ENCODE peak calls at places on chromosomes 3 and 15, in ten cellular contexts. One of them, this sample, is unnamed.

GRCh38 chr3:27349832-27350231 is 19.4 kb downstream of the NEK10 start:
- DNase-seq in left colon: no peak
- DNase-seq in skeletal muscle cell: no peak
- DNase-seq in NCI-H2171 treated with DMSO at 0.1 percent for 48 hours: no peak
- DNase-seq in HL-60: no peak
- DNase-seq in NCI-H1105 treated with DMSO at 0.1 percent for 48 hours: peak; percentile 50
- DNase-seq in NCI-H524: no peak
- DNase-seq in HFF-Myc: no peak
- DNase-seq in progenitor cell of endocrine pancreas: no peak
- DNase-seq in activated naive CD8-positive, alpha-beta T cell treated with anti-CD3 and anti-CD28 coated beads, Interleukin-2, amount 50 U/mL, for 24 hours: no peak
- DNase-seq in this sample: peak; percentile 69

GRCh38 chr3:176286456-176287115 is 910.7 kb downstream of the TBL1XR1 start:
- DNase-seq in left colon: no peak
- DNase-seq in skeletal muscle cell: no peak
- DNase-seq in NCI-H2171 treated with DMSO at 0.1 percent for 48 hours: no peak
- DNase-seq in HL-60: no peak
- DNase-seq in NCI-H1105 treated with DMSO at 0.1 percent for 48 hours: no peak
- DNase-seq in NCI-H524: no peak
- DNase-seq in HFF-Myc: no peak
- DNase-seq in progenitor cell of endocrine pancreas: no peak
- DNase-seq in activated naive CD8-positive, alpha-beta T cell treated with anti-CD3 and anti-CD28 coated beads, Interleukin-2, amount 50 U/mL, for 24 hours: no peak
- DNase-seq in this sample: no peak

GRCh38 chr15:87755226-87755625 is 501.3 kb downstream of the NTRK3 start:
- DNase-seq in left colon: no peak
- DNase-seq in skeletal muscle cell: no peak
- DNase-seq in NCI-H2171 treated with DMSO at 0.1 percent for 48 hours: no peak
- DNase-seq in HL-60: no peak
- DNase-seq in NCI-H1105 treated with DMSO at 0.1 percent for 48 hours: peak; percentile 79
- DNase-seq in NCI-H524: no peak
- DNase-seq in HFF-Myc: no peak
- DNase-seq in progenitor cell of endocrine pancreas: no peak
- DNase-seq in activated naive CD8-positive, alpha-beta T cell treated with anti-CD3 and anti-CD28 coated beads, Interleukin-2, amount 50 U/mL, for 24 hours: no peak
- DNase-seq in this sample: no peak

GRCh38 chr3:46337911-46338310 is 16.0 kb upstream of the CCR2 start:
- DNase-seq in left colon: no peak
- DNase-seq in skeletal muscle cell: no peak
- DNase-seq in NCI-H2171 treated with DMSO at 0.1 percent for 48 hours: no peak
- DNase-seq in HL-60: no peak
- DNase-seq in NCI-H1105 treated with DMSO at 0.1 percent for 48 hours: no peak
- DNase-seq in NCI-H524: no peak
- DNase-seq in HFF-Myc: no peak
- DNase-seq in progenitor cell of endocrine pancreas: no peak
- DNase-seq in activated naive CD8-positive, alpha-beta T cell treated with anti-CD3 and anti-CD28 coated beads, Interleukin-2, amount 50 U/mL, for 24 hours: no peak
- DNase-seq in this sample: no peak

GRCh38 chr3:31695280-31696008 is 162.7 kb downstream of the STT3B start:
- DNase-seq in left colon: no peak
- DNase-seq in skeletal muscle cell: no peak
- DNase-seq in NCI-H2171 treated with DMSO at 0.1 percent for 48 hours: no peak
- DNase-seq in HL-60: peak; percentile 48
- DNase-seq in NCI-H1105 treated with DMSO at 0.1 percent for 48 hours: no peak
- DNase-seq in NCI-H524: no peak
- DNase-seq in HFF-Myc: no peak
- DNase-seq in progenitor cell of endocrine pancreas: no peak
- DNase-seq in activated naive CD8-positive, alpha-beta T cell treated with anti-CD3 and anti-CD28 coated beads, Interleukin-2, amount 50 U/mL, for 24 hours: peak; percentile 12
- DNase-seq in this sample: no peak

GRCh38 chr3:149243540-149243939 is 21.9 kb upstream of the CP start:
- DNase-seq in left colon: no peak
- DNase-seq in skeletal muscle cell: no peak
- DNase-seq in NCI-H2171 treated with DMSO at 0.1 percent for 48 hours: no peak
- DNase-seq in HL-60: no peak
- DNase-seq in NCI-H1105 treated with DMSO at 0.1 percent for 48 hours: no peak
- DNase-seq in NCI-H524: no peak
- DNase-seq in HFF-Myc: no peak
- DNase-seq in progenitor cell of endocrine pancreas: no peak
- DNase-seq in activated naive CD8-positive, alpha-beta T cell treated with anti-CD3 and anti-CD28 coated beads, Interleukin-2, amount 50 U/mL, for 24 hours: no peak
- DNase-seq in this sample: no peak

GRCh38 chr3:20480771-20481170 is 294.8 kb upstream of the SGO1 start:
- DNase-seq in left colon: no peak
- DNase-seq in skeletal muscle cell: no peak
- DNase-seq in NCI-H2171 treated with DMSO at 0.1 percent for 48 hours: no peak
- DNase-seq in HL-60: no peak
- DNase-seq in NCI-H1105 treated with DMSO at 0.1 percent for 48 hours: no peak
- DNase-seq in NCI-H524: no peak
- DNase-seq in HFF-Myc: no peak
- DNase-seq in progenitor cell of endocrine pancreas: no peak
- DNase-seq in activated naive CD8-positive, alpha-beta T cell treated with anti-CD3 and anti-CD28 coated beads, Interleukin-2, amount 50 U/mL, for 24 hours: no peak
- DNase-seq in this sample: no peak

GRCh38 chr3:186931487-186932280 is 1.4 kb downstream of the ST6GAL1 start:
- DNase-seq in left colon: peak; percentile 64
- DNase-seq in skeletal muscle cell: no peak
- DNase-seq in NCI-H2171 treated with DMSO at 0.1 percent for 48 hours: peak; percentile 59
- DNase-seq in HL-60: peak; percentile 13
- DNase-seq in NCI-H1105 treated with DMSO at 0.1 percent for 48 hours: peak; percentile 72
- DNase-seq in NCI-H524: no peak
- DNase-seq in HFF-Myc: peak; percentile 27
- DNase-seq in progenitor cell of endocrine pancreas: peak; percentile 53
- DNase-seq in activated naive CD8-positive, alpha-beta T cell treated with anti-CD3 and anti-CD28 coated beads, Interleukin-2, amount 50 U/mL, for 24 hours: peak; percentile 71
- DNase-seq in this sample: peak; percentile 55

GRCh38 chr3:8328971-8329370 is 172.7 kb upstream of the LMCD1 start:
- DNase-seq in left colon: no peak
- DNase-seq in skeletal muscle cell: no peak
- DNase-seq in NCI-H2171 treated with DMSO at 0.1 percent for 48 hours: no peak
- DNase-seq in HL-60: no peak
- DNase-seq in NCI-H1105 treated with DMSO at 0.1 percent for 48 hours: peak; percentile 85
- DNase-seq in NCI-H524: no peak
- DNase-seq in HFF-Myc: no peak
- DNase-seq in progenitor cell of endocrine pancreas: no peak
- DNase-seq in activated naive CD8-positive, alpha-beta T cell treated with anti-CD3 and anti-CD28 coated beads, Interleukin-2, amount 50 U/mL, for 24 hours: no peak
- DNase-seq in this sample: no peak

GRCh38 chr3:187985636-187986035 is 168.3 kb upstream of the LPP start:
- DNase-seq in left colon: no peak
- DNase-seq in skeletal muscle cell: no peak
- DNase-seq in NCI-H2171 treated with DMSO at 0.1 percent for 48 hours: no peak
- DNase-seq in HL-60: no peak
- DNase-seq in NCI-H1105 treated with DMSO at 0.1 percent for 48 hours: no peak
- DNase-seq in NCI-H524: no peak
- DNase-seq in HFF-Myc: no peak
- DNase-seq in progenitor cell of endocrine pancreas: no peak
- DNase-seq in activated naive CD8-positive, alpha-beta T cell treated with anti-CD3 and anti-CD28 coated beads, Interleukin-2, amount 50 U/mL, for 24 hours: no peak
- DNase-seq in this sample: no peak

GRCh38 chr3:4988815-4989648 is 9.8 kb downstream of the BHLHE40 start:
- DNase-seq in left colon: peak; percentile 74
- DNase-seq in skeletal muscle cell: peak; percentile 60
- DNase-seq in NCI-H2171 treated with DMSO at 0.1 percent for 48 hours: peak; percentile 4
- DNase-seq in HL-60: no peak
- DNase-seq in NCI-H1105 treated with DMSO at 0.1 percent for 48 hours: no peak
- DNase-seq in NCI-H524: no peak
- DNase-seq in HFF-Myc: no peak
- DNase-seq in progenitor cell of endocrine pancreas: no peak
- DNase-seq in activated naive CD8-positive, alpha-beta T cell treated with anti-CD3 and anti-CD28 coated beads, Interleukin-2, amount 50 U/mL, for 24 hours: no peak
- DNase-seq in this sample: peak; percentile 65

GRCh38 chr3:178990293-178990692 is 81.3 kb downstream of the ZMAT3 start:
- DNase-seq in left colon: no peak
- DNase-seq in skeletal muscle cell: no peak
- DNase-seq in NCI-H2171 treated with DMSO at 0.1 percent for 48 hours: no peak
- DNase-seq in HL-60: no peak
- DNase-seq in NCI-H1105 treated with DMSO at 0.1 percent for 48 hours: no peak
- DNase-seq in NCI-H524: no peak
- DNase-seq in HFF-Myc: no peak
- DNase-seq in progenitor cell of endocrine pancreas: no peak
- DNase-seq in activated naive CD8-positive, alpha-beta T cell treated with anti-CD3 and anti-CD28 coated beads, Interleukin-2, amount 50 U/mL, for 24 hours: no peak
- DNase-seq in this sample: no peak

GRCh38 chr15:51382787-51383186 is 41.3 kb downstream of the GLDN start:
- DNase-seq in left colon: no peak
- DNase-seq in skeletal muscle cell: no peak
- DNase-seq in NCI-H2171 treated with DMSO at 0.1 percent for 48 hours: peak; percentile 85
- DNase-seq in HL-60: peak; percentile 45
- DNase-seq in NCI-H1105 treated with DMSO at 0.1 percent for 48 hours: no peak
- DNase-seq in NCI-H524: peak; percentile 48
- DNase-seq in HFF-Myc: no peak
- DNase-seq in progenitor cell of endocrine pancreas: no peak
- DNase-seq in activated naive CD8-positive, alpha-beta T cell treated with anti-CD3 and anti-CD28 coated beads, Interleukin-2, amount 50 U/mL, for 24 hours: no peak
- DNase-seq in this sample: peak; percentile 53

GRCh38 chr3:53142986-53143385 is 12.8 kb upstream of the RFT1 start:
- DNase-seq in left colon: no peak
- DNase-seq in skeletal muscle cell: no peak
- DNase-seq in NCI-H2171 treated with DMSO at 0.1 percent for 48 hours: no peak
- DNase-seq in HL-60: peak; percentile 95
- DNase-seq in NCI-H1105 treated with DMSO at 0.1 percent for 48 hours: no peak
- DNase-seq in NCI-H524: no peak
- DNase-seq in HFF-Myc: no peak
- DNase-seq in progenitor cell of endocrine pancreas: no peak
- DNase-seq in activated naive CD8-positive, alpha-beta T cell treated with anti-CD3 and anti-CD28 coated beads, Interleukin-2, amount 50 U/mL, for 24 hours: no peak
- DNase-seq in this sample: no peak

GRCh38 chr3:131067983-131068382 is 41.3 kb downstream of the NEK11 start:
- DNase-seq in left colon: no peak
- DNase-seq in skeletal muscle cell: no peak
- DNase-seq in NCI-H2171 treated with DMSO at 0.1 percent for 48 hours: peak; percentile 47
- DNase-seq in HL-60: no peak
- DNase-seq in NCI-H1105 treated with DMSO at 0.1 percent for 48 hours: peak; percentile 49
- DNase-seq in NCI-H524: peak; percentile 49
- DNase-seq in HFF-Myc: no peak
- DNase-seq in progenitor cell of endocrine pancreas: no peak
- DNase-seq in activated naive CD8-positive, alpha-beta T cell treated with anti-CD3 and anti-CD28 coated beads, Interleukin-2, amount 50 U/mL, for 24 hours: no peak
- DNase-seq in this sample: no peak

GRCh38 chr3:148309390-148310035 is 388.2 kb upstream of the AGTR1 start:
- DNase-seq in left colon: no peak
- DNase-seq in skeletal muscle cell: no peak
- DNase-seq in NCI-H2171 treated with DMSO at 0.1 percent for 48 hours: peak; percentile 2
- DNase-seq in HL-60: peak; percentile 19
- DNase-seq in NCI-H1105 treated with DMSO at 0.1 percent for 48 hours: peak; percentile 36
- DNase-seq in NCI-H524: peak; percentile 8
- DNase-seq in HFF-Myc: no peak
- DNase-seq in progenitor cell of endocrine pancreas: no peak
- DNase-seq in activated naive CD8-positive, alpha-beta T cell treated with anti-CD3 and anti-CD28 coated beads, Interleukin-2, amount 50 U/mL, for 24 hours: peak; percentile 20
- DNase-seq in this sample: no peak

This sample was measured in ureter.